ENCODE peak calls at places on chromosomes 7 and 10, in four cellular contexts. I is AG04450, C is transverse colon, P is HFF-Myc. T is an unnamed sample.

GRCh38 chr10:79910344-79910743 is 38.6 kb downstream of the SFTPD start:
- DNase-seq in I (no peak), C (no peak), P (no peak), T (no peak)

GRCh38 chr7:135098391-135098790 is 49.5 kb upstream of the TMEM140 start:
- DNase-seq in I (no peak), C (no peak), P (no peak), T (no peak)

GRCh38 chr7:127150543-127150942 is 102.2 kb downstream of the GRM8 start:
- DNase-seq in I (no peak), C (no peak), P (no peak), T (no peak)

GRCh38 chr7:137975223-137975622 is 26.7 kb downstream of the CREB3L2 start:
- DNase-seq in I (no peak), C (no peak), P (no peak), T (no peak)

GRCh38 chr10:78737883-78738282 is 330.9 kb upstream of the ZMIZ1 start:
- DNase-seq in I (no peak), C (no peak), P (no peak), T (no peak)

GRCh38 chr7:41268874-41269273 is 434.0 kb downstream of the INHBA start:
- DNase-seq in I (no peak), C (no peak), P (no peak), T (no peak)

GRCh38 chr10:7102084-7102483 is 308.8 kb downstream of the SFMBT2 start:
- DNase-seq in I (no peak), C (no peak), P (no peak), T (no peak)

GRCh38 chr7:135712182-135712782 is 15.7 kb downstream of the SLC13A4 start:
- DNase-seq in I (no peak), C (no peak), P (peak; percentile 43), T (no peak)

GRCh38 chr10:96319754-96320514 is 15.7 kb downstream of the DNTT start:
- DNase-seq in I (no peak), C (no peak), P (no peak), T (no peak)

T was measured in cortex of kidney.